ENCODE peak calls at places on chromosomes 4 and X, in five cellular contexts. One of them, this sample, is unnamed.

GRCh38 chrX:119174900-119175299 is 47.3 kb upstream of the KIAA1210 start:
- DNase-seq in activated T-helper 1 cell treated with anti-CD3 and anti-CD28 coated beads, Interleukin-12 subunit alpha, Interleukin-12 subunit beta, Interleukin-2, Interleukin-4 antibody, amounts not matched to agents 30 ng/mL and 10 ng/mL and 1 ng/mL, durations not matched to agents 14 hours and 24 hours and 36 hours: no peak
- DNase-seq in activated CD8-positive, alpha-beta memory T cell treated with anti-CD3 and anti-CD28 coated beads for 48 hours: no peak
- DNase-seq in T follicular helper cell: no peak
- DNase-seq in lower lobe of right lung: no peak
- DNase-seq in this sample: no peak

GRCh38 chr4:184061582-184061981 is 156.1 kb downstream of the ENPP6 start:
- DNase-seq in activated CD8-positive, alpha-beta memory T cell treated with anti-CD3 and anti-CD28 coated beads for 48 hours: no peak
- DNase-seq in T follicular helper cell: no peak
- DNase-seq in activated T-helper 1 cell treated with anti-CD3 and anti-CD28 coated beads, Interleukin-12 subunit alpha, Interleukin-12 subunit beta, Interleukin-2, Interleukin-4 antibody, amounts not matched to agents 30 ng/mL and 10 ng/mL and 1 ng/mL, durations not matched to agents 14 hours and 24 hours and 36 hours: no peak
- DNase-seq in lower lobe of right lung: no peak
- DNase-seq in this sample: no peak

GRCh38 chrX:138710311-138710791 is 1.2 kb downstream of the FGF13 start:
- DNase-seq in activated CD8-positive, alpha-beta memory T cell treated with anti-CD3 and anti-CD28 coated beads for 48 hours: no peak
- DNase-seq in lower lobe of right lung: peak
- DNase-seq in T follicular helper cell: no peak
- DNase-seq in activated T-helper 1 cell treated with anti-CD3 and anti-CD28 coated beads, Interleukin-12 subunit alpha, Interleukin-12 subunit beta, Interleukin-2, Interleukin-4 antibody, amounts not matched to agents 30 ng/mL and 10 ng/mL and 1 ng/mL, durations not matched to agents 14 hours and 24 hours and 36 hours: no peak
- DNase-seq in this sample: no peak

GRCh38 chr4:73679836-73680235 is 59.6 kb upstream of the RASSF6 start:
- DNase-seq in activated CD8-positive, alpha-beta memory T cell treated with anti-CD3 and anti-CD28 coated beads for 48 hours: no peak
- DNase-seq in T follicular helper cell: no peak
- DNase-seq in lower lobe of right lung: no peak
- DNase-seq in activated T-helper 1 cell treated with anti-CD3 and anti-CD28 coated beads, Interleukin-12 subunit alpha, Interleukin-12 subunit beta, Interleukin-2, Interleukin-4 antibody, amounts not matched to agents 30 ng/mL and 10 ng/mL and 1 ng/mL, durations not matched to agents 14 hours and 24 hours and 36 hours: no peak
- DNase-seq in this sample: no peak

GRCh38 chrX:68196939-68197791 is 236.1 kb downstream of the OPHN1 start:
- DNase-seq in lower lobe of right lung: no peak
- DNase-seq in activated T-helper 1 cell treated with anti-CD3 and anti-CD28 coated beads, Interleukin-12 subunit alpha, Interleukin-12 subunit beta, Interleukin-2, Interleukin-4 antibody, amounts not matched to agents 30 ng/mL and 10 ng/mL and 1 ng/mL, durations not matched to agents 14 hours and 24 hours and 36 hours: peak
- DNase-seq in T follicular helper cell: no peak
- DNase-seq in activated CD8-positive, alpha-beta memory T cell treated with anti-CD3 and anti-CD28 coated beads for 48 hours: no peak
- DNase-seq in this sample: peak

GRCh38 chr4:119050501-119051090 is 85.0 kb upstream of the MYOZ2 start:
- DNase-seq in T follicular helper cell: no peak
- DNase-seq in activated CD8-positive, alpha-beta memory T cell treated with anti-CD3 and anti-CD28 coated beads for 48 hours: no peak
- DNase-seq in lower lobe of right lung: no peak
- DNase-seq in activated T-helper 1 cell treated with anti-CD3 and anti-CD28 coated beads, Interleukin-12 subunit alpha, Interleukin-12 subunit beta, Interleukin-2, Interleukin-4 antibody, amounts not matched to agents 30 ng/mL and 10 ng/mL and 1 ng/mL, durations not matched to agents 14 hours and 24 hours and 36 hours: no peak
- DNase-seq in this sample: no peak

GRCh38 chr4:165425629-165426028 is 46.8 kb downstream of the CPE start:
- DNase-seq in T follicular helper cell: no peak
- DNase-seq in lower lobe of right lung: no peak
- DNase-seq in activated CD8-positive, alpha-beta memory T cell treated with anti-CD3 and anti-CD28 coated beads for 48 hours: no peak
- DNase-seq in activated T-helper 1 cell treated with anti-CD3 and anti-CD28 coated beads, Interleukin-12 subunit alpha, Interleukin-12 subunit beta, Interleukin-2, Interleukin-4 antibody, amounts not matched to agents 30 ng/mL and 10 ng/mL and 1 ng/mL, durations not matched to agents 14 hours and 24 hours and 36 hours: no peak
- DNase-seq in this sample: no peak

GRCh38 chrX:114798902-114799301 is 215.0 kb downstream of the HTR2C start:
- DNase-seq in activated T-helper 1 cell treated with anti-CD3 and anti-CD28 coated beads, Interleukin-12 subunit alpha, Interleukin-12 subunit beta, Interleukin-2, Interleukin-4 antibody, amounts not matched to agents 30 ng/mL and 10 ng/mL and 1 ng/mL, durations not matched to agents 14 hours and 24 hours and 36 hours: no peak
- DNase-seq in activated CD8-positive, alpha-beta memory T cell treated with anti-CD3 and anti-CD28 coated beads for 48 hours: no peak
- DNase-seq in lower lobe of right lung: no peak
- DNase-seq in T follicular helper cell: no peak
- DNase-seq in this sample: no peak

GRCh38 chrX:25432396-25432795 is 416.6 kb upstream of the ARX start:
- DNase-seq in activated CD8-positive, alpha-beta memory T cell treated with anti-CD3 and anti-CD28 coated beads for 48 hours: no peak
- DNase-seq in lower lobe of right lung: no peak
- DNase-seq in T follicular helper cell: no peak
- DNase-seq in activated T-helper 1 cell treated with anti-CD3 and anti-CD28 coated beads, Interleukin-12 subunit alpha, Interleukin-12 subunit beta, Interleukin-2, Interleukin-4 antibody, amounts not matched to agents 30 ng/mL and 10 ng/mL and 1 ng/mL, durations not matched to agents 14 hours and 24 hours and 36 hours: no peak
- DNase-seq in this sample: no peak